ENCODE peak calls at places on chromosomes 3 and 15, in five cellular contexts. Z is OCI-LY7, K is lower lobe of right lung, B is psoas muscle, H is colonic mucosa. O is an unnamed sample.

GRCh38 chr3:197466586-197467399 is 89.0 kb downstream of the BDH1 start:
- DNase-seq in Z (no peak), K (no peak), B (no peak), H (no peak), O (no peak)

GRCh38 chr15:68408526-68408925 is 23.4 kb downstream of the ITGA11 start:
- DNase-seq in Z (no peak), K (no peak), B (no peak), H (peak), O (no peak)

GRCh38 chr3:50494136-50494535 is 9.3 kb downstream of the CACNA2D2 start:
- DNase-seq in Z (no peak), K (no peak), B (no peak), H (no peak), O (no peak)

GRCh38 chr3:188097786-188098185 is 56.2 kb upstream of the LPP start:
- DNase-seq in Z (peak), K (no peak), B (no peak), H (no peak), O (no peak)

GRCh38 chr15:77580991-77581682 is 51.6 kb downstream of the LINGO1 start:
- DNase-seq in Z (no peak), K (no peak), B (peak), H (no peak), O (peak)

GRCh38 chr15:89494941-89495637 is 1.3 kb downstream of the RHCG start:
- DNase-seq in Z (peak), K (no peak), B (no peak), H (peak), O (no peak)

GRCh38 chr15:94522125-94522524 is 290.8 kb downstream of the MCTP2 start:
- DNase-seq in Z (no peak), K (no peak), B (no peak), H (no peak), O (no peak)

GRCh38 chr15:55774113-55774970 is 31.4 kb upstream of the PRTG start:
- DNase-seq in Z (peak), K (no peak), B (no peak), H (peak), O (peak)

GRCh38 chr3:33947272-33948195 is 149.1 kb downstream of the PDCD6IP start:
- DNase-seq in Z (no peak), K (no peak), B (no peak), H (no peak), O (no peak)

GRCh38 chr15:77599899-77600298 is 32.8 kb downstream of the LINGO1 start:
- DNase-seq in Z (peak), K (no peak), B (no peak), H (peak), O (no peak)

GRCh38 chr3:134299185-134299887 is 48.7 kb upstream of the RYK start:
- DNase-seq in Z (no peak), K (no peak), B (no peak), H (no peak), O (no peak)

GRCh38 chr15:70271422-70272088 is 173.8 kb upstream of the TLE3 start:
- DNase-seq in Z (no peak), K (no peak), B (no peak), H (no peak), O (peak)

GRCh38 chr15:45499426-45499825 is 23.1 kb downstream of the SLC30A4 start:
- DNase-seq in Z (no peak), K (no peak), B (no peak), H (no peak), O (no peak)

GRCh38 chr3:141644931-141645330 is 93.2 kb upstream of the RNF7 start:
- DNase-seq in Z (peak), K (peak), B (peak), H (peak), O (peak)

GRCh38 chr3:8579943-8580342 is 64.7 kb downstream of the SSUH2 start:
- DNase-seq in Z (no peak), K (no peak), B (no peak), H (no peak), O (no peak)

GRCh38 chr3:73727117-73727802 is 102.5 kb upstream of the PDZRN3 start:
- DNase-seq in Z (no peak), K (no peak), B (peak), H (no peak), O (peak)

GRCh38 chr3:158489181-158489580 is 81.8 kb upstream of the MLF1 start:
- DNase-seq in Z (no peak), K (no peak), B (no peak), H (no peak), O (no peak)

GRCh38 chr3:153103406-153103945 is 58.5 kb upstream of the RAP2B start:
- DNase-seq in Z (no peak), K (no peak), B (no peak), H (no peak), O (no peak)

GRCh38 chr3:46380471-46381215 is 9.9 kb downstream of the CCR5 start:
- DNase-seq in Z (no peak), K (no peak), B (peak), H (no peak), O (no peak)

GRCh38 chr3:4426782-4427344 is 40.2 kb downstream of the SUMF1 start:
- DNase-seq in Z (peak), K (no peak), B (no peak), H (no peak), O (no peak)

GRCh38 chr3:43696881-43697280 is 6.1 kb downstream of the ABHD5 start:
- DNase-seq in Z (no peak), K (no peak), B (no peak), H (no peak), O (no peak)

GRCh38 chr3:9037113-9037715 is 73.9 kb upstream of the RAD18 start:
- DNase-seq in Z (no peak), K (no peak), B (no peak), H (no peak), O (peak)

GRCh38 chr3:113685956-113686721 is 10.3 kb downstream of the USF3 start:
- DNase-seq in Z (no peak), K (no peak), B (no peak), H (no peak), O (no peak)

GRCh38 chr15:77173487-77173886 is 102.6 kb upstream of the TSPAN3 start:
- DNase-seq in Z (no peak), K (no peak), B (no peak), H (peak), O (no peak)

GRCh38 chr3:159733194-159733860 is 255.3 kb upstream of the IL12A start:
- DNase-seq in Z (no peak), K (no peak), B (no peak), H (no peak), O (no peak)

GRCh38 chr3:42780892-42781700 is 8.0 kb upstream of the CCDC13 start:
- DNase-seq in Z (peak), K (no peak), B (no peak), H (peak), O (no peak)

GRCh38 chr15:74425634-74426033 is 8.1 kb downstream of the SEMA7A start:
- DNase-seq in Z (no peak), K (no peak), B (no peak), H (no peak), O (no peak)

GRCh38 chr3:126180477-126181397 is at the start of gene ALDH1L1:
- DNase-seq in Z (no peak), K (peak), B (peak), H (peak), O (peak)

GRCh38 chr15:74421302-74422245 is 12.2 kb downstream of the SEMA7A start:
- DNase-seq in Z (no peak), K (no peak), B (no peak), H (no peak), O (no peak)

GRCh38 chr15:92421980-92422379 is 28.3 kb downstream of the ST8SIA2 start:
- DNase-seq in Z (no peak), K (no peak), B (no peak), H (no peak), O (no peak)

GRCh38 chr3:114649331-114649730 is 355.5 kb downstream of the TIGIT start:
- DNase-seq in Z (no peak), K (no peak), B (no peak), H (no peak), O (no peak)

GRCh38 chr3:182527745-182528144 is 265.6 kb upstream of the ATP11B start:
- DNase-seq in Z (no peak), K (no peak), B (no peak), H (no peak), O (no peak)

GRCh38 chr15:92524161-92524560 is 130.5 kb downstream of the ST8SIA2 start:
- DNase-seq in Z (no peak), K (no peak), B (no peak), H (no peak), O (no peak)

GRCh38 chr3:17213102-17213501 is 328.3 kb downstream of the PLCL2 start:
- DNase-seq in Z (no peak), K (no peak), B (no peak), H (no peak), O (no peak)

GRCh38 chr3:150319900-150320299 is 88.2 kb upstream of the TSC22D2 start:
- DNase-seq in Z (no peak), K (no peak), B (no peak), H (no peak), O (no peak)

GRCh38 chr15:32790352-32790999 is 72.7 kb downstream of the GREM1 start:
- DNase-seq in Z (no peak), K (no peak), B (no peak), H (no peak), O (no peak)

GRCh38 chr3:140720242-140720641 is 42.4 kb downstream of the TRIM42 start:
- DNase-seq in Z (no peak), K (no peak), B (no peak), H (no peak), O (peak)

GRCh38 chr3:42557849-42558248 is 23.9 kb downstream of the SEC22C start:
- DNase-seq in Z (peak), K (no peak), B (no peak), H (no peak), O (no peak)

GRCh38 chr15:88390502-88390901 is 76.7 kb downstream of the MRPL46 start:
- DNase-seq in Z (no peak), K (no peak), B (no peak), H (no peak), O (no peak)

DNA sequence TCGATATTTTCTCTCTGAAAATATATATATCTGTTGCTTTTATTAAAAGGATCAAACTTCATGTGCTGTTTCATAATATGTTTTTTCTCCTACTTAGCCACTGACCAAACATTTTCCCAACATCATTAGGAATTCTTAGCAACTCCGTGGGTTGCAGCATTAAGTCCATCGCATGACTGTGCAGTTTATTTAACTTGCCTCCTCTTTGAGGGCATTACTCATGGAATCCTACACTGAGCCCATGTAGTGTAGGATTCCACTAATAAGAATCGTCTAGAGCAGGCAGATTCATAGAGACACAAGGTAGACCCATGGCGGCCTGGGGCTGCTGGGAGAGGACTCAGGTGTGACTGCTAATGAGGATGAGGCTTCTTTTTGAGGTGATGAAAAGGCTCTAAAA is 49.3 kb downstream of the CMTM6 start:
- DNase-seq in Z (no peak), K (no peak), B (no peak), H (peak), O (no peak)
- H3K27ac ChIP-seq in Z (no peak), K (no peak), B (no peak), H (no peak), O (no peak)

DNA sequence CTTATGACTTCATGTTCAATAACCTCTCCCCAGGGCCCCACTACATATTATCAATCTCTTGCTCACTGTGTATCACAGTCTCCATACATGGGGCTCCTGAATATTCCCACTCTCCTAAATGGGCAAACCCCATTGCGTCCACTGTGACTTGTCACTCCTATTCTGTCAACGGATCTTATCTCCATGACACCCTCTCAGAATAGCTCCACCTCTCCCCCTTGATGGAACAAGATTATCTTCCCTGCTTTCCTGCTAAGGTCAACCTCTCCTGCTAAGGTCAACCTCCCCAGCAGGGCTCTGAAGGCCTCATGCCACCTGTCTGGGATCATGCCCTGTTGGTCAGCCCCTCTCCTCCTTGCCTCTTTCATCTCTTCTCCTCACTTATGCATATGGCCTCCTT is 1.8 kb downstream of the CLDN18 start:
- DNase-seq in Z (no peak), K (no peak), B (no peak), H (no peak), O (no peak)
- TF ChIP-seq CTCF in Z (no peak), K (no peak), B (no peak), H (no peak), O (no peak)

DNA sequence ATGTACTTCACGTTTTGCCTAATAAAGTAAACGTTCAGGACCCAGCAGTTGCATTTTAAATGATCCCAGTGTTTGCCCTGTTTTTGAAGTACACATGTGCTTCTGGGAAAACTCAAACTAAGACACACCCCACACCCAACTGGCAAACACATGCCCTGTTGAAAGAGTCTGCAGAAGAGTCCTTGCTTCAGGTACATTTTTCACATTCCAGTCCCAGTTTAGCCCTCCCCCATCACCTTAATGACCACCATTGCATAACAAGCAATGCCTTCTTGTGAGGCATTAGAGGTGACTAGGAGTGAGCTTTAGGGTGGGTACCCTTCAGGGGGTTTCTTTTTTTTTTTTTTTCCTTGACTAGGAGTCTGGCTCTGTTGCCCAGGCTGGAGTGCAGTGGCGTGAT is 322.3 kb downstream of the CNTN4 start:
- DNase-seq in Z (no peak), K (peak), B (no peak), H (no peak), O (no peak)
- H3K27ac ChIP-seq in Z (no peak), K (no peak), B (no peak), H (no peak), O (no peak)

GRCh38 chr3:56801597-56802410 is at the start of gene ARHGEF3:
- DNase-seq in Z (peak), K (peak), B (peak), H (peak), O (peak)
- TF ChIP-seq CTCF in Z (peak), K (peak), B (peak), H (peak), O (peak)

GRCh38 chr3:194287977-194288706 is 63.0 kb downstream of the CPN2 start:
- DNase-seq in Z (no peak), K (no peak), B (no peak), H (no peak), O (peak)
- H3K27ac ChIP-seq in Z (no peak), K (no peak), B (no peak), H (no peak), O (no peak)

GRCh38 chr3:112199622-112200316 is 66.7 kb upstream of the GCSAM start:
- DNase-seq in Z (no peak), K (no peak), B (no peak), H (no peak), O (no peak)
- TF ChIP-seq CTCF in Z (no peak), K (no peak), B (no peak), H (no peak), O (no peak)